ENCODE peak calls at places on chromosomes 3 and 15, in nine cellular contexts. U, O, N, P, Z, E, Q, G and X are unnamed samples.

GRCh38 chr3:173690542-173690941 is 293.0 kb downstream of the NLGN1 start:
- DNase-seq in U (no peak), O (no peak), N (no peak), P (no peak), Z (no peak), E (no peak), Q (peak), G (no peak), X (peak)

GRCh38 chr3:58630081-58630709 is 36.4 kb downstream of the FAM3D start:
- DNase-seq in U (no peak), O (peak), N (peak), P (peak), Z (no peak), E (peak), Q (peak), G (peak), X (peak)

GRCh38 chr3:47646362-47646761 is 67.7 kb upstream of the CSPG5 start:
- DNase-seq in U (no peak), O (no peak), N (peak), P (peak), Z (no peak), E (no peak), Q (no peak), G (no peak), X (no peak)

GRCh38 chr15:73366766-73367623 is 1.8 kb downstream of the HCN4 start:
- DNase-seq in U (no peak), O (no peak), N (no peak), P (no peak), Z (no peak), E (no peak), Q (no peak), G (no peak), X (no peak)

GRCh38 chr3:13884851-13885703 is 5.2 kb upstream of the WNT7A start:
- DNase-seq in U (peak), O (no peak), N (no peak), P (no peak), Z (no peak), E (no peak), Q (peak), G (peak), X (peak)

GRCh38 chr3:33360136-33360825 is 79.9 kb downstream of the UBP1 start:
- DNase-seq in U (no peak), O (peak), N (peak), P (no peak), Z (no peak), E (peak), Q (peak), G (no peak), X (peak)

GRCh38 chr15:31306426-31307269 is 20.0 kb upstream of the KLF13 start:
- DNase-seq in U (peak), O (no peak), N (no peak), P (no peak), Z (no peak), E (no peak), Q (peak), G (no peak), X (no peak)

GRCh38 chr3:141360888-141361598 is 7.3 kb upstream of the ZBTB38 start:
- DNase-seq in U (no peak), O (peak), N (peak), P (peak), Z (no peak), E (peak), Q (peak), G (no peak), X (peak)

GRCh38 chr3:122247087-122247824 is 63.8 kb downstream of the CASR start:
- DNase-seq in U (no peak), O (no peak), N (no peak), P (no peak), Z (no peak), E (no peak), Q (no peak), G (no peak), X (no peak)

GRCh38 chr3:75140904-75141615 is 523.1 kb upstream of the FRG2C start:
- DNase-seq in U (no peak), O (peak), N (no peak), P (no peak), Z (no peak), E (no peak), Q (peak), G (no peak), X (peak)

GRCh38 chr3:132414841-132415240 is 2.5 kb upstream of the DNAJC13 start:
- DNase-seq in U (no peak), O (no peak), N (no peak), P (no peak), Z (no peak), E (no peak), Q (no peak), G (no peak), X (no peak)

GRCh38 chr3:84547971-84548970 is 410.5 kb upstream of the CADM2 start:
- DNase-seq in U (no peak), O (peak), N (no peak), P (no peak), Z (no peak), E (no peak), Q (peak), G (no peak), X (peak)

GRCh38 chr3:64915778-64916177 is 228.0 kb upstream of the ADAMTS9 start:
- DNase-seq in U (no peak), O (no peak), N (no peak), P (no peak), Z (no peak), E (peak), Q (peak), G (no peak), X (no peak)

GRCh38 chr3:171842864-171843511 is at the start of gene TMEM212:
- DNase-seq in U (no peak), O (peak), N (no peak), P (no peak), Z (no peak), E (no peak), Q (peak), G (no peak), X (no peak)

GRCh38 chr3:196976891-196977420 is 8.3 kb upstream of the PIGZ start:
- DNase-seq in U (no peak), O (no peak), N (no peak), P (no peak), Z (no peak), E (no peak), Q (no peak), G (no peak), X (no peak)

GRCh38 chr3:4261411-4261810 is 41.8 kb upstream of the SETMAR start:
- DNase-seq in U (no peak), O (no peak), N (no peak), P (no peak), Z (no peak), E (no peak), Q (no peak), G (no peak), X (no peak)

GRCh38 chr15:68487087-68487843 is 55.3 kb upstream of the ITGA11 start:
- DNase-seq in U (no peak), O (peak), N (no peak), P (no peak), Z (no peak), E (peak), Q (peak), G (no peak), X (no peak)

GRCh38 chr15:71650603-71651002 is 159.8 kb upstream of the NR2E3 start:
- DNase-seq in U (no peak), O (no peak), N (no peak), P (no peak), Z (no peak), E (no peak), Q (no peak), G (no peak), X (no peak)

GRCh38 chr3:127196002-127196401 is 3.1 kb downstream of the PRR23E start:
- DNase-seq in U (no peak), O (no peak), N (no peak), P (no peak), Z (no peak), E (no peak), Q (no peak), G (no peak), X (no peak)

GRCh38 chr3:48507256-48508061 is 3.5 kb upstream of the SHISA5 start:
- DNase-seq in U (peak), O (peak), N (no peak), P (no peak), Z (peak), E (peak), Q (peak), G (peak), X (peak)

GRCh38 chr15:71685420-71685993 is 124.8 kb upstream of the NR2E3 start:
- DNase-seq in U (no peak), O (no peak), N (no peak), P (no peak), Z (no peak), E (no peak), Q (no peak), G (no peak), X (no peak)

GRCh38 chr15:35605790-35606189 is 59.8 kb upstream of the DPH6 start:
- DNase-seq in U (no peak), O (no peak), N (no peak), P (no peak), Z (no peak), E (no peak), Q (no peak), G (no peak), X (no peak)

GRCh38 chr3:69084326-69084667 is 440 bp upstream of the ARL6IP5 start:
- DNase-seq in U (no peak), O (no peak), N (peak), P (peak), Z (no peak), E (peak), Q (peak), G (no peak), X (no peak)

GRCh38 chr3:123013876-123014275 is 13.7 kb downstream of the SEMA5B start:
- DNase-seq in U (no peak), O (no peak), N (no peak), P (no peak), Z (no peak), E (no peak), Q (no peak), G (no peak), X (no peak)

DNA sequence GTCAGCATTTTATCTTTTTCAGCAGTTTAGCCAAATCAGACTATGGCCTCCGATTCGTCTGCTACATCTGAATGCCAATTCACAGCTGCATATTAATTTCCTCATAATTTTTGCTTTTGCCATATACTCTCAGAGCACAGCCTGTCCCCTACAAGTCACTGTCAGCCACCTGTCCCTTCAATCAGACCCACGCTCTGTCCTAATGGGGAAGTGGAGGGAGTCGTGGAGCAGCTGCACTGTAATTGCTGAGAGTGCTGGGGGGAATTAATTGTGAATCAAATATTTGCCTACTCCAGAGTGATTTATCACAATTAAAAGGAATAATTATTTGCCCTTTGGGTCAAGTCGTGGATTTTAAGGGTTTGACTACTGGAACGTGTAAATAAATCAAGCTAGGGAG is 75.5 kb downstream of the EBLN2 start:
- DNase-seq in U (no peak), O (no peak), N (no peak), P (no peak), Z (no peak), E (no peak), Q (no peak), G (no peak), X (no peak)
- TF ChIP-seq CTCF in U (no peak), O (no peak), N (no peak), P (no peak), Z (no peak), E (no peak), Q (no peak), G (no peak), X (no peak)

GRCh38 chr15:28082891-28083688 is 16.0 kb downstream of the OCA2 start:
- DNase-seq in U (no peak), O (no peak), N (no peak), P (no peak), Z (no peak), E (no peak), Q (peak), G (peak), X (no peak)

GRCh38 chr15:28084547-28084946 is 14.6 kb downstream of the OCA2 start:
- DNase-seq in U (no peak), O (peak), N (no peak), P (no peak), Z (no peak), E (no peak), Q (no peak), G (no peak), X (no peak)

GRCh38 chr15:28081594-28081993 is 17.5 kb downstream of the OCA2 start:
- DNase-seq in U (no peak), O (no peak), N (no peak), P (no peak), Z (no peak), E (no peak), Q (no peak), G (no peak), X (no peak)

GRCh38 chr15:28085489-28086174 is 13.5 kb downstream of the OCA2 start:
- DNase-seq in U (no peak), O (no peak), N (no peak), P (no peak), Z (no peak), E (no peak), Q (no peak), G (no peak), X (no peak)

DNA sequence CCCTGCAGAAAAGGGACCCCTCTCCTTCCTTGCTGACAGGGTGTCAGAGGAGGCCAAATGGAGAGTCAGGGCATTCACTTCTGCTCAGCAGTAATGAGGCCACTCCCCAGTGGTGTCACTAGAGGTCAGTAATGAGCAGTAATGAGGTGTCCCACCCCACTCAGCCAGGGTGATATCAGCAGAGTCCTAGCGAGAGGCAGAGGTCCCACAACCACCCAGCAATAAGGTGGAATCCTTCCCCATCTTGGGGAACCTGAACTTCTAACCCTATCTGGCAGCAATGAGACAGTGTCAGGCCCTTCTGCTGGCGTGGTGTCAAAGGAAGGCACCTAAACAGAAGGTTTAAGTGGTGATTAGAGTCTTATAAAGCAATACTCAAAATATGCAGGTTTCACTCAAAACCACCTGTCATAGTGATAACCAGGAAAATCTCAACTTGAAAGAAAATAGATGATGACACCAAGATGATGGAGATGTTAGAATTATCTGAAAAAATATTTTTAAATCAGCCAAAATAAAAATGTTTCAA is 12.9 kb downstream of the OCA2 start:
- DNase-seq in U (no peak), O (peak), N (no peak), P (no peak), Z (no peak), E (peak), Q (peak), G (peak), X (peak)
- TF ChIP-seq CTCF in U (peak), O (peak), N (peak), P (peak), Z (peak), E (peak), Q (peak), G (peak), X (no peak)

GRCh38 chr3:129316121-129317013 is 37.7 kb downstream of the HMCES start:
- DNase-seq in U (peak), O (peak), N (peak), P (no peak), Z (peak), E (peak), Q (peak), G (peak), X (peak)
- TF ChIP-seq CTCF in U (peak), O (peak), N (peak), P (peak), Z (peak), E (peak), Q (peak), G (peak), X (peak)

GRCh38 chr15:98720036-98720435 is 71.7 kb downstream of the IGF1R start:
- DNase-seq in U (no peak), O (no peak), N (no peak), P (no peak), Z (no peak), E (no peak), Q (no peak), G (no peak), X (no peak)
- TF ChIP-seq CTCF in U (no peak), O (no peak), N (no peak), P (no peak), Z (no peak), E (no peak), Q (no peak), G (no peak), X (no peak)

DNA sequence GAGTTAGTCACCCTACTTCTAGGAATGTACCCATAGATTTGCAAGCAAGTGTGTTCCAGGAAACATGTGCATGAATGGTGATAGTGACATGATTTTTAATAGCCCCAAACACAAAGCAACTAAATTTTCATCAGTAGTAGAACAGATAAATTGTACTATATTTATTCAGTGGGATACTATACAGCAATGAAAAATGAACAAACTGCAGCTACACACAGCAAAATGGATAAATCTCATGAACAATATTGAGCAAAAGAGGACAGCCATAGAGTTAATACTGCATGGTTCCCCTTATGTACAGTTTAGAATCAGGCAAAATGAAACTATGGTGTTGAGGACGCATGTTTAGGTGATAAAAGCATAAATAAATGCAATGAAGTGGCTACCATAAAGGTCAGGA is 26.0 kb downstream of the MESP1 start:
- DNase-seq in U (no peak), O (no peak), N (no peak), P (no peak), Z (no peak), E (no peak), Q (no peak), G (no peak), X (no peak)
- TF ChIP-seq CTCF in U (no peak), O (no peak), N (no peak), P (no peak), Z (no peak), E (no peak), Q (no peak), G (no peak), X (no peak)

DNA sequence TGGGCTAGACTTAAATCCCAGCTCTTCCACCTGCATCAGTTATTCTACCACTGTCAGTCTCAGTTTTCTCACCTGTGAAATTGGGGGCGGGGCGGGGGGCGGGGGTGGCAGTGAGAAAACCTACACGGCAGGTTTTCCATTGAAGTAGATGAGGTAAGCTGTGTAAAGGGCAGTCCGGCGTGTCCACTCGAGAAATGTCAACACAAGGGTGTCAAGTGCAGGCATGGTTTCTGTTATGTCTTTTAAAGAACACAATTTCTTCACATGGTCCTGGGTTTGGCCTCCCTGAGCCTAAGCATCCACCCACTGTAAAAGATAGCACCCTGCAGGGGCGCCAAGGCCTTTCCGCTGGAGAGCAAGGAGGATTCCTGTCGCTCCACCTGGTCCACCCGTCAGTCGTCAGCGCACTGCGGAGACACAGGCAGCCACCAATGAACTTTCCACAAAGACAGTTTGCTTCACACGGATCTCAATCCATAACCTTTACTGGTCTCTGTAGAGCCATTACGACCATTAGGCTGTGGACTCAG is 99.6 kb upstream of the FOXB1 start:
- DNase-seq in U (no peak), O (no peak), N (no peak), P (no peak), Z (no peak), E (no peak), Q (no peak), G (no peak), X (no peak)
- TF ChIP-seq CTCF in U (no peak), O (no peak), N (no peak), P (no peak), Z (no peak), E (no peak), Q (no peak), G (no peak), X (no peak)